ENCODE peak calls at places on chromosomes 2 and 18, in eight cellular contexts. L, V, P, F, M, J, A and G are unnamed samples.

GRCh38 chr2:188050716-188051115 is 241.0 kb upstream of the GULP1 start:
- DNase-seq in P (no peak), J (no peak), L (no peak), V (no peak), M (peak), A (no peak), F (no peak), G (no peak)

GRCh38 chr2:144890828-144891227 is 370.9 kb upstream of the ZEB2 start:
- DNase-seq in J (peak), V (peak), P (no peak), M (no peak), A (no peak), L (peak), F (peak), G (no peak)

GRCh38 chr2:46549159-46549902 is 70.0 kb downstream of the TMEM247 start:
- DNase-seq in F (no peak), J (no peak), M (no peak), A (no peak), V (no peak), L (no peak), P (no peak), G (no peak)

GRCh38 chr2:72148391-72148974 is 821 bp upstream of the CYP26B1 start:
- DNase-seq in A (no peak), P (no peak), M (no peak), V (peak), L (no peak), F (no peak), J (no peak), G (no peak)

GRCh38 chr18:58788971-58789797 is 75.5 kb upstream of the ZNF532 start:
- DNase-seq in A (no peak), V (peak), M (no peak), J (peak), L (peak), F (peak), P (peak), G (peak)

GRCh38 chr2:152600051-152600657 is 117.1 kb downstream of the PRPF40A start:
- DNase-seq in M (no peak), A (no peak), P (no peak), F (no peak), J (no peak), L (no peak), V (no peak), G (no peak)

GRCh38 chr2:240432430-240432819 is 3.0 kb upstream of the GPC1 start:
- DNase-seq in J (no peak), F (no peak), V (no peak), P (no peak), A (peak), M (no peak), L (no peak), G (no peak)

GRCh38 chr2:71851094-71851755 is 296.4 kb downstream of the CYP26B1 start:
- DNase-seq in V (peak), P (peak), J (no peak), M (no peak), L (no peak), A (no peak), F (peak), G (no peak)

GRCh38 chr2:171342014-171342413 is 91.8 kb downstream of the METTL8 start:
- DNase-seq in A (no peak), F (no peak), J (peak), V (no peak), M (peak), P (no peak), L (no peak), G (no peak)

GRCh38 chr2:234027646-234028045 is 22.9 kb upstream of the SPP2 start:
- DNase-seq in V (no peak), F (no peak), A (no peak), M (no peak), J (no peak), P (no peak), L (no peak), G (no peak)

GRCh38 chr2:168490015-168490874 is 34.2 kb downstream of the CERS6 start:
- DNase-seq in V (peak), L (peak), P (no peak), J (peak), F (peak), M (no peak), A (no peak), G (no peak)

GRCh38 chr2:58762176-58762781 is 521.2 kb upstream of the FANCL start:
- DNase-seq in A (peak), P (no peak), V (peak), L (peak), M (no peak), F (peak), J (peak), G (peak)

GRCh38 chr2:12501469-12502147 is 215.1 kb upstream of the TRIB2 start:
- DNase-seq in L (peak), P (peak), F (peak), J (peak), M (no peak), A (no peak), V (peak), G (peak)

GRCh38 chr18:24964213-24964612 is 387.8 kb downstream of the ZNF521 start:
- DNase-seq in J (no peak), F (peak), L (no peak), P (peak), V (peak), M (no peak), A (no peak), G (no peak)

GRCh38 chr2:109702250-109702985 is 88.3 kb downstream of the SOWAHC start:
- DNase-seq in J (no peak), A (no peak), M (peak), P (no peak), L (peak), V (peak), F (peak), G (no peak)

GRCh38 chr2:227402959-227403358 is 15.2 kb upstream of the SCYGR1 start:
- DNase-seq in V (no peak), F (peak), J (no peak), A (no peak), M (no peak), L (no peak), P (no peak), G (no peak)

GRCh38 chr18:48676346-48676745 is 137.5 kb downstream of the CTIF start:
- DNase-seq in V (no peak), F (peak), L (no peak), M (no peak), A (no peak), J (no peak), P (peak), G (peak)

DNA sequence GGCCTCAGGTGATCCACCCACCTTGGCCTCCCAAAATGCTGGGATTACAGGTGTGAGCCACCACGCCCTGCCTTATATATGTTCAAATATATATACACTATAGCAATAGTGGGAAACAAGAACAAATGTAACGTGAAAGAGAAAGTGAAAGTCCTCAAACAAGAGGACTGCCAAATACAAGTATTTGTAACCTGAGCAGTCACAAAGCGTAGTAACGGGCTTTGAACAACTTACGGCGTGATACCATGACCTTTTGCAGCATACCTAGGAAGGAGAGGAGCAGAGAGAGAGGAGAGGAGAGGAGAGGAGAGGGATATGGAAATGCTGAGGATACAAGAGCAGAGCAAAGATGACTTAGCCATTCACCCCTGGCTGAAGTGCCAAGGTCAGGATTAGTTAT is 113.8 kb upstream of the RGPD4 start:
- DNase-seq in A (no peak), F (no peak), M (no peak), L (no peak), J (no peak), V (no peak), P (no peak), G (no peak)
- H3K4me3 ChIP-seq in A (no peak), F (no peak), M (no peak), L (no peak), J (no peak), V (no peak), P (no peak), G (no peak)

GRCh38 chr2:8525582-8526402 is 156.1 kb upstream of the ID2 start:
- DNase-seq in J (no peak), V (no peak), F (peak), A (no peak), P (peak), M (no peak), L (peak), G (peak)
- TF ChIP-seq CTCF in J (no peak), V (no peak), F (no peak), A (no peak), P (no peak), M (no peak), L (no peak), G (peak)

DNA sequence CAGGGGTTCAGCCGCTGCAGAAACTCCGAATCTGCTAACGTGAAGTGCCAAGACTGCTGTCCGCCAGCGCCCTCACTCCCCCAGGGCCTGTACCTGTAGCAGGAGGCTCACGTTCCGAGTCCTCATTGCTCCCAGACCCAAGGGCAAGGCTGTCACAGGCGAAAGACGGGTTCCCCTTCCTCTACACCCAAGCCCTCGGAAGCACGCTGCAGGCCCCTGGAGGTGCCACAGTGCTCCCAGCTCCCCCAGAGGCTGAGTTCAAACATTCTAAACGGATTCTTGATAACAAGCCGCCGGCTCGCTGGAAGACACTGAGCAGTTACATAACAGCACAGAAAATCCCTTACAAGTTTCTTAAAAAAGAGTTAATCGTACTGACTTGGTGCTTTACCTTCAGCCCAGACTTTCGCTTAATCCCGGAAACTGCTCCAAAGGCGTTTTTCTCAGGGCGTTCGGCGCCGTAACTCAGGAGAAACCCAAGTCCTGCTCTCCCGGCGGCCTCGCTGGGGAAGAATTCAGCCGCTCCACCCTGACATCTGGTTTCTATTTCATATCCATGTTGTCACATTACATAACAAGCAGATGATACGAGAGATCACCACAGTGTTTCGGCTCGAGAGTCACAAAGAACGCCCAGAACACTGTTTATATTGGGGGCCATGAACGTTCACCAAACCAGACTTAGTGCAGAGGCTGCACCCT is 92.0 kb downstream of the HDAC4 start:
- DNase-seq in F (peak), A (peak), P (peak), J (no peak), M (peak), V (peak), L (peak), G (peak)
- H3K4me3 ChIP-seq in F (peak), A (peak), P (peak), J (no peak), M (peak), V (peak), L (peak), G (no peak)

GRCh38 chr2:189798312-189799029 is 14.2 kb downstream of the PMS1 start:
- DNase-seq in M (peak), J (peak), L (peak), F (peak), P (no peak), A (no peak), V (peak), G (no peak)
- TF ChIP-seq CTCF in M (peak), J (peak), L (peak), F (peak), P (peak), A (no peak), V (peak), G (peak)

GRCh38 chr2:25504266-25504665 is 162.5 kb upstream of the DNMT3A start:
- DNase-seq in M (no peak), J (no peak), P (no peak), V (no peak), A (no peak), L (no peak), F (no peak), G (no peak)

GRCh38 chr2:25497862-25498407 is 156.2 kb upstream of the DNMT3A start:
- DNase-seq in V (no peak), A (no peak), P (no peak), M (no peak), J (no peak), F (no peak), L (no peak), G (no peak)

GRCh38 chr2:25494626-25495025 is 152.9 kb upstream of the DNMT3A start:
- DNase-seq in J (no peak), L (peak), P (no peak), A (no peak), F (no peak), V (peak), M (peak), G (no peak)

GRCh38 chr2:25497229-25497861 is 155.6 kb upstream of the DNMT3A start:
- DNase-seq in V (no peak), P (no peak), A (no peak), F (no peak), L (no peak), M (no peak), J (no peak), G (no peak)

GRCh38 chr2:25499157-25499556 is 157.4 kb upstream of the DNMT3A start:
- DNase-seq in P (no peak), L (no peak), M (no peak), F (no peak), A (no peak), V (no peak), J (no peak), G (no peak)
- H3K4me3 ChIP-seq in P (no peak), L (no peak), M (no peak), F (no peak), A (no peak), V (no peak), J (no peak), G (no peak)

DNA sequence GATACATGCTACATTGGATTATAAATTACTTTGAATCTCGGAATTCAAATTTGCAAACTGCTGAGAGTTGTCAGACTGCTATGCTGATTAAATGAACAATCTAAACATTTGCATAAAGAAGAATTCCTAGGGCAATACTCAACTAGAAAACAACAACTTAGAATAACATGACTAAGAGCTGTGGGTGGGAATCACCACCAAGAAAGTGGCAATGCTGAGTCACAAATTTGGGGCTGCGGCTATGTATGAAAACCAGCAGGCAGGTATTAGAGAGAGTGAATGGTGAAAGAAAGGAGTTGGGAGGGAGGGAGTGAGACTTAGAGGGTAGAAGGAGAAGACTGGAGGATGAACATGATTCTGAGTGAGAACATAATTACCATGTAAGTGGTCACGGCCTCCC is 559.5 kb downstream of the PIK3C3 start:
- DNase-seq in J (no peak), P (no peak), L (no peak), M (no peak), A (no peak), F (peak), V (no peak), G (no peak)
- TF ChIP-seq CTCF in J (no peak), P (no peak), L (no peak), M (no peak), A (no peak), F (no peak), V (no peak), G (no peak)

GRCh38 chr2:182867411-182868048 is 1.1 kb upstream of the FRZB start:
- DNase-seq in M (no peak), V (no peak), J (no peak), F (no peak), L (no peak), P (no peak), A (no peak), G (no peak)

GRCh38 chr2:182864949-182865348 is 1.5 kb downstream of the FRZB start:
- DNase-seq in A (no peak), L (no peak), M (no peak), V (no peak), J (no peak), P (no peak), F (no peak), G (no peak)

GRCh38 chr2:182868049-182868422 is 1.6 kb upstream of the FRZB start:
- DNase-seq in L (no peak), V (no peak), M (no peak), A (no peak), P (no peak), F (no peak), J (no peak), G (no peak)

GRCh38 chr2:182866461-182867369 is at the start of gene FRZB:
- DNase-seq in J (peak), L (peak), A (peak), F (peak), P (peak), M (no peak), V (peak), G (peak)

GRCh38 chr2:182866095-182866460 is 359 bp downstream of the FRZB start:
- DNase-seq in P (peak), V (peak), J (no peak), A (peak), L (no peak), M (no peak), F (peak), G (no peak)
- H3K4me3 ChIP-seq in P (peak), V (peak), J (peak), A (peak), L (peak), M (peak), F (peak), G (no peak)

DNA sequence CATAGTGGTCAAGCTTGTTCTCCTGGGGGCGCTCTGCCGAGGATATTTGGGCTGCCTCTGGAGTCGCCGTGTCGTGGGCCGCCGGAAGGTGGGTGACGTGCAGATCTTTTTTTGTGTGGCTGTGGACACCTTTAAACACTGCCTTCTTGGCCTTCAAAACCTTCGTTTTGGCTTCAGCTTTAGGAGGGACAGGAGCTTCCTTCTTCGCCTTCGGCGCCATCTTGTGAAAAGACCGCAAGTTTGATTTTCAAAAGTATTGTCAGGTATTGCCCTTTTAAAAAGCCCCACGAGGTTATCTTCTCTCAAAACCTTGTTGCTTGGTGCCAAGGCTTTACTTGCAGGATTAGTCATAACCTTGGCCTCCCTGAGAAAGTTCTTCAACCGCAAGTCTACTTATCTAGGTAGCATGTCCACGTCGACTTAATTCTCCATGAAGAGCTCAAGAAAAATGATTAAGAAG is 20.8 kb downstream of the LAMA3 start:
- DNase-seq in L (peak), F (peak), J (no peak), V (no peak), P (no peak), A (no peak), M (no peak), G (no peak)
- TF ChIP-seq CTCF in L (no peak), F (no peak), J (no peak), V (no peak), P (no peak), A (no peak), M (no peak), G (no peak)